ENCODE peak calls at places on chromosomes 12 and 14, in four cellular contexts. U is EL; Z is renal cortical epithelial cell; A is activated T-cell treated with anti-CD3 and anti-CD28 coated beads, Interleukin-2, amount 50 U/mL, for 4 hours. N is an unnamed sample.

GRCh38 chr14:68823434-68824206 is 30.8 kb upstream of the ZFP36L1 start:
- DNase-seq in Z (peak; percentile 77), U (no peak), A (no peak), N (no peak)

GRCh38 chr12:53937099-53937498 is 1.5 kb upstream of the HOXC13 start:
- DNase-seq in U (no peak), A (no peak), Z (no peak), N (no peak)

GRCh38 chr12:104177663-104178501 is 37.7 kb upstream of the TXNRD1 start:
- DNase-seq in U (peak; percentile 97), Z (peak; percentile 98), A (no peak), N (peak; percentile 26)

GRCh38 chr12:49534806-49535278 is 4.0 kb upstream of the KCNH3 start:
- DNase-seq in Z (no peak), A (no peak), U (no peak), N (no peak)

GRCh38 chr12:262817-263216 is at the start of gene SLC6A13:
- DNase-seq in Z (peak; percentile 75), U (no peak), A (no peak), N (no peak)

GRCh38 chr12:2752676-2753371 is 41.9 kb upstream of the FKBP4 start:
- DNase-seq in A (peak; percentile 69), U (peak; percentile 61), Z (peak; percentile 8), N (no peak)

GRCh38 chr14:99686557-99687283 is 2.6 kb downstream of the CYP46A1 start:
- DNase-seq in U (no peak), Z (no peak), A (peak; percentile 1), N (no peak)

GRCh38 chr14:90678420-90678819 is 137.8 kb downstream of the TTC7B start:
- DNase-seq in Z (no peak), A (no peak), U (peak; percentile 37), N (no peak)

GRCh38 chr14:69625299-69626131 is 14.1 kb downstream of the SUSD6 start:
- DNase-seq in A (peak; percentile 60), U (peak; percentile 28), Z (peak; percentile 57), N (no peak)